ENCODE peak calls at places on chromosomes 4 and X, in five cellular contexts. H is activated naive CD8-positive, alpha-beta T cell treated with anti-CD3 and anti-CD28 coated beads, Interleukin-2, amount 50 U/mL, for 24 hours; N is Right ventricle myocardium superior; X is GM13977; T is endothelial cell. U is an unnamed sample.

GRCh38 chr4:150010525-150011126 is 67.6 kb upstream of the DCLK2 start:
- DNase-seq in H (no peak), N (no peak), X (peak), T (peak), U (peak)

GRCh38 chrX:129984196-129984962 is 1.9 kb downstream of the BCORL1 start:
- DNase-seq in H (peak), N (peak), X (peak), T (peak), U (peak)

GRCh38 chr4:3323071-3323481 is 30.3 kb downstream of the RGS12 start:
- DNase-seq in H (no peak), N (peak), X (no peak), T (no peak), U (no peak)

GRCh38 chrX:134622056-134622812 is 36.0 kb downstream of the PLAC1 start:
- DNase-seq in H (peak), N (no peak), X (peak), T (peak), U (peak)

GRCh38 chr4:1761130-1761688 is 31.9 kb upstream of the FGFR3 start:
- DNase-seq in H (no peak), N (no peak), X (no peak), T (no peak), U (no peak)

GRCh38 chr4:119652978-119653377 is 24.4 kb upstream of the PDE5A start:
- DNase-seq in H (no peak), N (no peak), X (no peak), T (no peak), U (no peak)

GRCh38 chr4:124710911-124711310 is 1.6 kb downstream of the ANKRD50 start:
- DNase-seq in H (no peak), N (no peak), X (no peak), T (no peak), U (no peak)

GRCh38 chrX:153901753-153902140 is 2.7 kb upstream of the AVPR2 start:
- DNase-seq in H (no peak), N (no peak), X (no peak), T (no peak), U (no peak)

GRCh38 chr4:147361726-147362125 is 119.2 kb upstream of the EDNRA start:
- DNase-seq in H (no peak), N (no peak), X (no peak), T (no peak), U (peak)

GRCh38 chr4:90137545-90137944 is 10.4 kb downstream of the CCSER1 start:
- DNase-seq in H (no peak), N (no peak), X (no peak), T (no peak), U (peak)

GRCh38 chr4:25031077-25031606 is 396 bp upstream of the LGI2 start:
- DNase-seq in H (no peak), N (no peak), X (peak), T (peak), U (peak)

GRCh38 chrX:10656214-10656613 is 35.8 kb upstream of the MID1 start:
- DNase-seq in H (no peak), N (no peak), X (no peak), T (no peak), U (no peak)

GRCh38 chrX:55816023-55816422 is 98.5 kb downstream of the RRAGB start:
- DNase-seq in H (no peak), N (no peak), X (no peak), T (no peak), U (no peak)

GRCh38 chr4:181952478-181952877 is 290.7 kb upstream of the TENM3 start:
- DNase-seq in H (no peak), N (no peak), X (no peak), T (no peak), U (peak)

GRCh38 chrX:105701310-105702052 is 120.9 kb upstream of the NRK start:
- DNase-seq in H (no peak), N (no peak), X (no peak), T (no peak), U (peak)

GRCh38 chr4:145231906-145232700 is 51.7 kb upstream of the OTUD4 start:
- DNase-seq in H (no peak), N (no peak), X (no peak), T (no peak), U (peak)

GRCh38 chr4:184815046-184815877 is 10.5 kb downstream of the ACSL1 start:
- DNase-seq in H (peak), N (peak), X (peak), T (no peak), U (peak)

GRCh38 chrX:12974797-12975669 is at the start of gene TMSB4X:
- DNase-seq in H (peak), N (peak), X (peak), T (peak), U (peak)

GRCh38 chrX:41100200-41100599 is 15.0 kb downstream of the USP9X start:
- DNase-seq in H (no peak), N (no peak), X (no peak), T (no peak), U (no peak)

GRCh38 chr4:181548873-181549541 is 694.2 kb upstream of the TENM3 start:
- DNase-seq in H (no peak), N (no peak), X (no peak), T (no peak), U (peak)